ENCODE peak calls at places on chromosomes 12 and 14, in six cellular contexts. Z, O, X, W, A and G are unnamed samples.

GRCh38 chr12:105235299-105235746 is 651 bp downstream of the APPL2 start:
- DNase-seq in X (no peak), A (no peak), O (no peak), W (no peak), Z (no peak), G (no peak)

GRCh38 chr12:67533159-67533558 is 115.4 kb upstream of the DYRK2 start:
- DNase-seq in Z (no peak), X (no peak), A (no peak), W (no peak), O (no peak), G (no peak)

GRCh38 chr14:91424813-91425719 is 7.4 kb upstream of the CCDC88C start:
- DNase-seq in A (no peak), Z (no peak), O (no peak), W (no peak), X (no peak), G (no peak)

GRCh38 chr12:2458113-2458414 is 336.7 kb upstream of the FKBP4 start:
- DNase-seq in A (no peak), O (no peak), Z (peak; percentile 40), X (no peak), W (no peak), G (no peak)

GRCh38 chr12:51028811-51029146 is 2.6 kb upstream of the SLC11A2 start:
- DNase-seq in W (no peak), Z (no peak), O (no peak), A (no peak), X (no peak), G (no peak)

GRCh38 chr12:108788076-108788782 is 56.9 kb upstream of the CORO1C start:
- DNase-seq in O (no peak), X (no peak), Z (peak; percentile 73), A (no peak), W (peak; percentile 85), G (no peak)

GRCh38 chr12:110606253-110606611 is 7.7 kb upstream of the TCTN1 start:
- DNase-seq in W (no peak), A (no peak), Z (no peak), O (no peak), X (no peak), G (no peak)

GRCh38 chr12:9064201-9064814 is 51.4 kb downstream of the A2M start:
- DNase-seq in X (peak; percentile 52), O (peak; percentile 52), A (peak; percentile 83), Z (peak; percentile 70), W (peak; percentile 54), G (peak; percentile 68)

GRCh38 chr14:61461808-61462275 is 140.5 kb downstream of the PRKCH start:
- DNase-seq in X (no peak), W (no peak), O (no peak), Z (no peak), A (peak; percentile 71), G (peak; percentile 57)

GRCh38 chr12:3223601-3224529 is 146.7 kb downstream of the TSPAN9 start:
- DNase-seq in A (peak; percentile 70), X (no peak), Z (no peak), W (no peak), O (no peak), G (no peak)

GRCh38 chr14:37985826-37986470 is 221.8 kb upstream of the SSTR1 start:
- DNase-seq in O (no peak), A (peak; percentile 76), X (peak; percentile 22), W (no peak), Z (peak; percentile 21), G (no peak)

GRCh38 chr14:26636571-26636970 is 38.7 kb upstream of the NOVA1 start:
- DNase-seq in W (no peak), Z (no peak), O (no peak), A (no peak), X (no peak), G (no peak)

GRCh38 chr14:69392481-69392880 is 5.6 kb downstream of the ERH start:
- DNase-seq in O (no peak), Z (no peak), W (no peak), A (no peak), X (no peak), G (no peak)
- H3K27ac ChIP-seq in O (no peak overlapping the region), Z (no peak overlapping the region), W (no peak overlapping the region), A (no peak overlapping the region), X (no peak overlapping the region), G (no peak overlapping the region)

GRCh38 chr14:105018414-105018813 is 2.5 kb downstream of the CDCA4 start:
- DNase-seq in O (no peak), Z (no peak), X (no peak), A (no peak), W (no peak), G (no peak)

GRCh38 chr14:105021656-105022275 is 883 bp upstream of the CDCA4 start:
- DNase-seq in O (peak; percentile 43), X (no peak), W (peak; percentile 54), Z (no peak), A (peak; percentile 58), G (no peak)

GRCh38 chr14:105020815-105021655 is at the start of gene CDCA4:
- DNase-seq in O (peak; percentile 94), W (peak; percentile 98), Z (peak; percentile 98), A (peak; percentile 99), X (peak; percentile 99), G (peak; percentile 94)

GRCh38 chr14:105022276-105022670 is 1.4 kb upstream of the CDCA4 start:
- DNase-seq in O (no peak), Z (no peak), W (no peak), X (no peak), A (no peak), G (no peak)

DNA sequence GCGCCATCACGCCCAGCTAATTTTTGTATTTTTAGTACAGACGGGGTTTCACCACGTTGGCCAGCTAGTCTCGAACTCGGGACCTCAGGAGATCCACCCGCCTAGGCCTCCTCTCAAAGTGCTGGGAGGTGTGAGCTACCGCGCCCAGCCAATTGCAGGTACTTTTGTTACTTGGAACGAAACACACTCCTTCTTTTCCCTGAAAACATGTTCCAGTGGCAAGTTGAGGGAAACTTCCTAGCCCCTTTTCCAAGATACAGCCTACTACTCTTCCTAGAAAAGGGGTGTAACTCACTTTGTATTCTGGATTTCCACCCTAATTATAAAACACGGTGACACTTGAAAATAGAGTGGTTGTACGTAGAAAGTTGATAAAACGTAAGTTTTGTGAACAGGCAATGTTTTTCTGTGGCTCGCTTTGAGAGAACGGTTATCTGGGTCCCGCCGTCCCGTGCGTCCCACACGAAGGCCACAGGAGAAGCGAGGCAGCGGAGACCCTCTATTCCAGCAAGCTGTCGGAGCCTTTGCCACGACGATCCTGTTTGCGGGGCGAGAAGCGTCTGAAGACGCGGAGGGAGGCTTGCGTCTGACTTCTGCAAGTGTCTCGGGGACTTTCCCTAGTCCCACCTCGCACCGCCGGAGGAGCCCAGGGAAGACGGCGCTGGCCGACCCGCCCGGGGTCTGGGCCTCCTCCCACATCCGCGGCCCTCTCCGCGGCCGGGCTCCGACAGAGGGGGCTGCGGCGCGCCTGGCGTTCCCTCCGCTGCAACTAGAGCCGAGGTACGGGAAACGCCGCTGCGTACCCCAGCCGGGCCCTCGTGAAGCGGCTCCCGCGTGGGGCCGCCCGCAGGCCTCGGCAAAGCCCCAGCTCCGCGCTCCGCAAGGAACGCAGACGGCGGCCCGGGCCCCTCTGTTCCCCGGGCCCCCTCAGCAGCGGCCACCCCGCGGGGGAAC is 745 bp downstream of the CDCA4 start:
- DNase-seq in A (peak; percentile 74), X (peak; percentile 61), W (peak; percentile 40), O (no peak), Z (no peak), G (no peak)
- H3K27ac ChIP-seq in A (peak overlapping the region; percentile 96), X (peak overlapping the region; percentile 64), W (peak overlapping the region; percentile 76), O (peak overlapping the region; percentile 91), Z (peak overlapping the region; percentile 87), G (peak overlapping the region; percentile 26)

GRCh38 chr14:100042328-100042727 is 22.9 kb upstream of the EVL start:
- DNase-seq in X (no peak), Z (no peak), W (no peak), O (no peak), A (no peak), G (no peak)
- H3K27ac ChIP-seq in X (no peak overlapping the region), Z (no peak overlapping the region), W (no peak overlapping the region), O (no peak overlapping the region), A (no peak overlapping the region), G (no peak overlapping the region)

GRCh38 chr12:21775130-21775920 is 819 bp upstream of the KCNJ8 start:
- DNase-seq in O (no peak), W (no peak), A (no peak), X (no peak), Z (no peak), G (no peak)
- H3K27ac ChIP-seq in O (peak overlapping the region; percentile 79), W (peak overlapping the region; percentile 90), A (peak overlapping the region; percentile 84), X (no peak overlapping the region), Z (peak overlapping the region; percentile 91), G (no peak overlapping the region)

DNA sequence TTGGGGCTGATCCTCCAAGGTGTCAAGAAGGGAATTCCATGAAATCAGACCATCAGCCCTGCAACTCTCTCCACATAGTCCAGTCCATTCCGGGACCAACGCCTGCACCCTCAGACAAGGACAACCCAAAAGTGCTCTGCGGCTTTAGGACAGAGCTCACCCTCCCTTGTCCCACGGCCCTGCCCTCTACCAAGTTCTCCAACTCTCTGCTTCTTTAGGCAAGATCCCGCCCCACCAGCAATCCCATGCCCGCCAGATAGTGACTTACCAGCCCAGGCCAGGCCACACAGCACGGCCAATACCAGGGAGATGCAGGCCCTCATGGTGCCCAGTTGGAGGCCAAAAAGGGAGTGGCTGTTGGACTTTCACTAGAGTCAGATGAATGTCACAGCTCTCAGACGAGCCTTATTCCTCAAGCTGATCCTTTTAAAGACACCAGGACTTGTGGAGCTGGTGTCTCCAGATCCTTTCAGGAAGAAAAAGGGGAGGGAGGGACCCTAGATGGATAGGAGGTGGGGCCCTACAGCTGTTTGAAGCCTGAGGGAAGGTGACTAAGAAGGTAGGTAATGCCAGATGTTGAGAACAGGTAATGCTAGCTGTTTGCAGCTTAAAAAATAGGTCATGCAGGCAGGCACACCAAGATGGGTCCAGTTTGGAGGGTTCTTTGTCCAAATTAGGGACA is at the start of gene ENDOU:
- DNase-seq in A (no peak), W (no peak), O (no peak), X (no peak), Z (no peak), G (no peak)
- H3K27ac ChIP-seq in A (no peak within 1 kb of the TSS), W (peak within 1 kb of the TSS; percentile 33), O (no peak within 1 kb of the TSS), X (no peak within 1 kb of the TSS), Z (no peak within 1 kb of the TSS), G (no peak within 1 kb of the TSS)

GRCh38 chr14:92603309-92604257 is 90.0 kb downstream of the RIN3 start:
- DNase-seq in W (no peak), O (peak; percentile 51), A (peak; percentile 46), Z (peak; percentile 50), X (peak; percentile 57), G (no peak)
- H3K27ac ChIP-seq in W (no peak overlapping the region), O (peak overlapping the region; percentile 67), A (no peak overlapping the region), Z (no peak overlapping the region), X (no peak overlapping the region), G (no peak overlapping the region)

DNA sequence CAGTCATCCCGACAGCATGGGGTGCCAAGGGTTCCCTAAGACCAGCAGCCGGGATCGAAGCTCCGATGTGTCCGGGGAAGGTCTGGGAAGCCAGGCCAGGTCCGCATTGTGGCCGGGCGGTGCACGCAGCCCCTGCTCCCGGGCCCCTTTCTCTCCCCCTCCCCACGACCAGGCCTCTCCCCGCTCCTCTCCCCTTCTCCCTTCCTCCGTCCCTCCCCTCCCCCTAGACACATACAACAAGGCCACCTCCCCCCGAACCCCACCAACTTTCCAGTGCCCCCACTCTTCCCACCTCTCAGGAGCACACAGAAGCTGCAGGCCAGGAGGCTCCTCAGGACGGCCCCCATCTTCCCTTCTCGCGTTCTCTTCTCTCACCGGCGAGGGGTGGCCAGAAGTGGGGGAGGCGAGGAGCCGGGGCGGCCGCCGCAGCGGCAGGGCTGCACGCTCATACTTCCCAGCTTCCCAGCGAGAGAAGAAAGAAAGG is 413 bp downstream of the LRP6 start:
- DNase-seq in O (no peak), X (no peak), A (peak; percentile 51), Z (peak; percentile 30), W (no peak), G (no peak)
- H3K27ac ChIP-seq in O (peak overlapping the region; percentile 99), X (no peak overlapping the region), A (peak overlapping the region; percentile 100), Z (peak overlapping the region; percentile 98), W (peak overlapping the region; percentile 100), G (peak overlapping the region; percentile 87)